ENCODE peak calls at places on chromosomes 16 and 17, in nine cellular contexts. One of them, this sample, is unnamed.
A peak's percentile ranks its signal among the peaks of the same experiment; 100 is the strongest.

GRCh38 chr17:40827746-40828453 is 5.5 kb upstream of the KRT10 start:
- DNase-seq in lung: no peak
- DNase-seq in cardiac muscle cell: peak; percentile 13
- DNase-seq in AG04450: no peak
- DNase-seq in dorsolateral prefrontal cortex: no peak
- DNase-seq in progenitor cell of endocrine pancreas: no peak
- DNase-seq in nephron progenitor cell: no peak
- DNase-seq in neural crest cell: no peak
- DNase-seq in CD8-positive, alpha-beta T cell: no peak
- DNase-seq in this sample: no peak

GRCh38 chr17:58328195-58329034 is at the start of gene TSPOAP1:
- DNase-seq in AG04450: no peak
- DNase-seq in progenitor cell of endocrine pancreas: no peak
- DNase-seq in neural crest cell: peak; percentile 58
- DNase-seq in lung: no peak
- DNase-seq in nephron progenitor cell: peak; percentile 77
- DNase-seq in CD8-positive, alpha-beta T cell: no peak
- DNase-seq in cardiac muscle cell: no peak
- DNase-seq in dorsolateral prefrontal cortex: peak; percentile 86
- DNase-seq in this sample: no peak

GRCh38 chr17:28843810-28844137 is 1.2 kb upstream of the FAM222B start:
- DNase-seq in nephron progenitor cell: no peak
- DNase-seq in lung: no peak
- DNase-seq in AG04450: no peak
- DNase-seq in CD8-positive, alpha-beta T cell: no peak
- DNase-seq in neural crest cell: no peak
- DNase-seq in progenitor cell of endocrine pancreas: no peak
- DNase-seq in cardiac muscle cell: no peak
- DNase-seq in dorsolateral prefrontal cortex: no peak
- DNase-seq in this sample: no peak

GRCh38 chr16:70747703-70748631 is 53.0 kb downstream of the VAC14 start:
- DNase-seq in dorsolateral prefrontal cortex: no peak
- DNase-seq in lung: peak; percentile 78
- DNase-seq in neural crest cell: no peak
- DNase-seq in progenitor cell of endocrine pancreas: no peak
- DNase-seq in CD8-positive, alpha-beta T cell: no peak
- DNase-seq in AG04450: no peak
- DNase-seq in cardiac muscle cell: no peak
- DNase-seq in nephron progenitor cell: no peak
- DNase-seq in this sample: no peak

GRCh38 chr16:10383626-10384025 is 2.2 kb upstream of the ATF7IP2 start:
- DNase-seq in nephron progenitor cell: no peak
- DNase-seq in dorsolateral prefrontal cortex: no peak
- DNase-seq in cardiac muscle cell: no peak
- DNase-seq in progenitor cell of endocrine pancreas: no peak
- DNase-seq in CD8-positive, alpha-beta T cell: no peak
- DNase-seq in AG04450: no peak
- DNase-seq in lung: no peak
- DNase-seq in neural crest cell: no peak
- DNase-seq in this sample: no peak

GRCh38 chr16:48963306-48963705 is 318.3 kb downstream of the CBLN1 start:
- DNase-seq in CD8-positive, alpha-beta T cell: no peak
- DNase-seq in lung: no peak
- DNase-seq in cardiac muscle cell: no peak
- DNase-seq in nephron progenitor cell: no peak
- DNase-seq in dorsolateral prefrontal cortex: no peak
- DNase-seq in neural crest cell: no peak
- DNase-seq in progenitor cell of endocrine pancreas: no peak
- DNase-seq in AG04450: no peak
- DNase-seq in this sample: no peak

GRCh38 chr17:6444573-6445335 is 499 bp downstream of the PIMREG start:
- DNase-seq in lung: no peak
- DNase-seq in nephron progenitor cell: no peak
- DNase-seq in AG04450: no peak
- DNase-seq in cardiac muscle cell: no peak
- DNase-seq in CD8-positive, alpha-beta T cell: no peak
- DNase-seq in progenitor cell of endocrine pancreas: no peak
- DNase-seq in dorsolateral prefrontal cortex: no peak
- DNase-seq in neural crest cell: no peak
- DNase-seq in this sample: no peak

GRCh38 chr17:82491533-82491932 is 28.0 kb upstream of the FOXK2 start:
- DNase-seq in lung: no peak
- DNase-seq in CD8-positive, alpha-beta T cell: no peak
- DNase-seq in cardiac muscle cell: no peak
- DNase-seq in AG04450: no peak
- DNase-seq in nephron progenitor cell: no peak
- DNase-seq in dorsolateral prefrontal cortex: no peak
- DNase-seq in progenitor cell of endocrine pancreas: no peak
- DNase-seq in neural crest cell: no peak
- DNase-seq in this sample: no peak

GRCh38 chr17:61670691-61671090 is 79.7 kb upstream of the NACA2 start:
- DNase-seq in cardiac muscle cell: no peak
- DNase-seq in nephron progenitor cell: no peak
- DNase-seq in dorsolateral prefrontal cortex: no peak
- DNase-seq in progenitor cell of endocrine pancreas: no peak
- DNase-seq in neural crest cell: no peak
- DNase-seq in AG04450: no peak
- DNase-seq in CD8-positive, alpha-beta T cell: no peak
- DNase-seq in lung: no peak
- DNase-seq in this sample: no peak

GRCh38 chr16:11498683-11499082 is 88.0 kb downstream of the LITAF start:
- DNase-seq in cardiac muscle cell: no peak
- DNase-seq in AG04450: no peak
- DNase-seq in neural crest cell: no peak
- DNase-seq in progenitor cell of endocrine pancreas: no peak
- DNase-seq in lung: no peak
- DNase-seq in dorsolateral prefrontal cortex: no peak
- DNase-seq in nephron progenitor cell: no peak
- DNase-seq in CD8-positive, alpha-beta T cell: no peak
- DNase-seq in this sample: no peak

GRCh38 chr16:68406458-68407041 is 41.8 kb downstream of the SMPD3 start:
- DNase-seq in progenitor cell of endocrine pancreas: no peak
- DNase-seq in AG04450: no peak
- DNase-seq in lung: no peak
- DNase-seq in dorsolateral prefrontal cortex: no peak
- DNase-seq in neural crest cell: no peak
- DNase-seq in CD8-positive, alpha-beta T cell: no peak
- DNase-seq in nephron progenitor cell: no peak
- DNase-seq in cardiac muscle cell: no peak
- DNase-seq in this sample: no peak

GRCh38 chr16:71426069-71426879 is 15.6 kb downstream of the TLE7 start:
- DNase-seq in CD8-positive, alpha-beta T cell: no peak
- DNase-seq in dorsolateral prefrontal cortex: no peak
- DNase-seq in nephron progenitor cell: peak; percentile 88
- DNase-seq in progenitor cell of endocrine pancreas: peak; percentile 80
- DNase-seq in lung: no peak
- DNase-seq in cardiac muscle cell: peak; percentile 56
- DNase-seq in AG04450: peak; percentile 26
- DNase-seq in neural crest cell: peak; percentile 65
- DNase-seq in this sample: peak; percentile 86

DNA sequence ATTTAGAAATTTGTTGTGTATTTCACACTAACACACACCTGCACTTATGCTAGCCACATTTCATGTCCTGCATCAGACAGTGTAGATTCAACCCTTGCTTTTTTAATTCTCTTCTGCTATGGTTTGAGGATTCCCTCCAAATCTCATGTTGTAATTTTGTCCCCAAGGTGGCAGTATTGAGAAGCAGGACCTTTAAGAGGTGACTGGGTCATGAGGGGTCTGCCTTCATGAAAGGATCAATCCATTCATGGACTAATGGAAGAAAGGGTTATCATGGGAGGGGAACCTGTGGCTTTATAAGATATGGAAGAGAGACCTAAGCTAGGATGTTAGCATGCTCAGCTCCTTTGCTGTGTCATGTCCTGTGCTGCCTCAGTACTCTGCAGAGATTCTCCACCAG is 1032.2 kb downstream of the CDH11 start:
- DNase-seq in lung: no peak
- DNase-seq in cardiac muscle cell: peak; percentile 60
- DNase-seq in AG04450: no peak
- DNase-seq in dorsolateral prefrontal cortex: no peak
- DNase-seq in progenitor cell of endocrine pancreas: no peak
- DNase-seq in neural crest cell: no peak
- DNase-seq in nephron progenitor cell: peak; percentile 9
- DNase-seq in CD8-positive, alpha-beta T cell: no peak
- DNase-seq in this sample: peak; percentile 47
- TF ChIP-seq CTCF in lung: peak; percentile 10
- TF ChIP-seq CTCF in cardiac muscle cell: peak; percentile 60
- TF ChIP-seq CTCF in AG04450: peak; percentile 53
- TF ChIP-seq CTCF in dorsolateral prefrontal cortex: peak; percentile 48
- TF ChIP-seq CTCF in progenitor cell of endocrine pancreas: peak; percentile 65
- TF ChIP-seq CTCF in neural crest cell: peak; percentile 61
- TF ChIP-seq CTCF in nephron progenitor cell: peak; percentile 50
- TF ChIP-seq CTCF in CD8-positive, alpha-beta T cell: no peak
- TF ChIP-seq CTCF in this sample: peak; percentile 62

GRCh38 chr17:5033352-5034015 is 1.7 kb downstream of the SLC52A1 start:
- DNase-seq in cardiac muscle cell: no peak
- DNase-seq in AG04450: no peak
- DNase-seq in CD8-positive, alpha-beta T cell: no peak
- DNase-seq in dorsolateral prefrontal cortex: no peak
- DNase-seq in progenitor cell of endocrine pancreas: no peak
- DNase-seq in nephron progenitor cell: peak; percentile 18
- DNase-seq in lung: no peak
- DNase-seq in neural crest cell: no peak
- DNase-seq in this sample: no peak
- TF ChIP-seq CTCF in cardiac muscle cell: no peak
- TF ChIP-seq CTCF in AG04450: no peak
- TF ChIP-seq CTCF in CD8-positive, alpha-beta T cell: no peak
- TF ChIP-seq CTCF in dorsolateral prefrontal cortex: no peak
- TF ChIP-seq CTCF in progenitor cell of endocrine pancreas: peak; percentile 28
- TF ChIP-seq CTCF in nephron progenitor cell: peak; percentile 22
- TF ChIP-seq CTCF in lung: no peak
- TF ChIP-seq CTCF in neural crest cell: no peak
- TF ChIP-seq CTCF in this sample: no peak

GRCh38 chr17:17749921-17750320 is 68.7 kb downstream of the RAI1 start:
- DNase-seq in cardiac muscle cell: peak; percentile 76
- DNase-seq in neural crest cell: peak; percentile 57
- DNase-seq in AG04450: no peak
- DNase-seq in lung: peak; percentile 62
- DNase-seq in CD8-positive, alpha-beta T cell: no peak
- DNase-seq in dorsolateral prefrontal cortex: peak; percentile 80
- DNase-seq in nephron progenitor cell: peak; percentile 74
- DNase-seq in progenitor cell of endocrine pancreas: peak; percentile 41
- DNase-seq in this sample: peak; percentile 62

GRCh38 chr17:17748604-17749003 is 67.3 kb downstream of the RAI1 start:
- DNase-seq in CD8-positive, alpha-beta T cell: no peak
- DNase-seq in cardiac muscle cell: no peak
- DNase-seq in neural crest cell: no peak
- DNase-seq in dorsolateral prefrontal cortex: no peak
- DNase-seq in progenitor cell of endocrine pancreas: no peak
- DNase-seq in nephron progenitor cell: no peak
- DNase-seq in lung: no peak
- DNase-seq in AG04450: no peak
- DNase-seq in this sample: no peak

GRCh38 chr17:17745476-17746455 is 64.5 kb downstream of the RAI1 start:
- DNase-seq in progenitor cell of endocrine pancreas: no peak
- DNase-seq in AG04450: no peak
- DNase-seq in CD8-positive, alpha-beta T cell: no peak
- DNase-seq in cardiac muscle cell: no peak
- DNase-seq in nephron progenitor cell: no peak
- DNase-seq in lung: no peak
- DNase-seq in dorsolateral prefrontal cortex: no peak
- DNase-seq in neural crest cell: no peak
- DNase-seq in this sample: no peak

GRCh38 chr17:17749025-17749772 is 67.9 kb downstream of the RAI1 start:
- DNase-seq in cardiac muscle cell: no peak
- DNase-seq in dorsolateral prefrontal cortex: peak; percentile 69
- DNase-seq in AG04450: no peak
- DNase-seq in neural crest cell: no peak
- DNase-seq in CD8-positive, alpha-beta T cell: no peak
- DNase-seq in progenitor cell of endocrine pancreas: no peak
- DNase-seq in lung: no peak
- DNase-seq in nephron progenitor cell: no peak
- DNase-seq in this sample: no peak

DNA sequence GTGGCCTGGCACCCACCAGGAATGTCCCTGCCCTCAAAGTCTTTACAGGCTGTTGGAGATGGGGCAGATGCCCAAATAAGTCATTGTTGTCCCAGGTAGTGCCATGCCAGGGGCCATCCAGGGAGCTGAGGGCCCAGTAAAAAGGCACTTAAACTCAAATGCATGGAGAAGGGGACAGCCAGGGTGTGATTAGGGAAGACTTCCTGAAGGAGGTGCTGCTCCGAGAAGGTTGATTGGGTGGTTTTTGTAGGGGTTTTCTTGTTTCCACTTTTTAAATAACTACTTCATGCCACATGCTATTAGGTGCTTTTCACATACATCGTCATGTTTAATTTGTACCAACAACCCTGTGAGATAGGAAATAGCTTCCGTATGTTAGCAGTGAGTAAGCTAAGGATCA is 66.9 kb downstream of the RAI1 start:
- DNase-seq in neural crest cell: no peak
- DNase-seq in dorsolateral prefrontal cortex: no peak
- DNase-seq in AG04450: no peak
- DNase-seq in lung: no peak
- DNase-seq in progenitor cell of endocrine pancreas: no peak
- DNase-seq in CD8-positive, alpha-beta T cell: no peak
- DNase-seq in cardiac muscle cell: no peak
- DNase-seq in nephron progenitor cell: no peak
- DNase-seq in this sample: no peak
- TF ChIP-seq CTCF in neural crest cell: peak; percentile 31
- TF ChIP-seq CTCF in dorsolateral prefrontal cortex: no peak
- TF ChIP-seq CTCF in AG04450: no peak
- TF ChIP-seq CTCF in lung: no peak
- TF ChIP-seq CTCF in progenitor cell of endocrine pancreas: peak; percentile 22
- TF ChIP-seq CTCF in CD8-positive, alpha-beta T cell: no peak
- TF ChIP-seq CTCF in cardiac muscle cell: peak; percentile 18
- TF ChIP-seq CTCF in nephron progenitor cell: no peak
- TF ChIP-seq CTCF in this sample: no peak

GRCh38 chr16:88904676-88905365 is 38.4 kb upstream of the PABPN1L start:
- DNase-seq in lung: no peak
- DNase-seq in CD8-positive, alpha-beta T cell: no peak
- DNase-seq in progenitor cell of endocrine pancreas: no peak
- DNase-seq in AG04450: no peak
- DNase-seq in cardiac muscle cell: no peak
- DNase-seq in neural crest cell: no peak
- DNase-seq in dorsolateral prefrontal cortex: no peak
- DNase-seq in nephron progenitor cell: no peak
- DNase-seq in this sample: no peak
- TF ChIP-seq CTCF in lung: no peak
- TF ChIP-seq CTCF in CD8-positive, alpha-beta T cell: no peak
- TF ChIP-seq CTCF in progenitor cell of endocrine pancreas: no peak
- TF ChIP-seq CTCF in AG04450: no peak
- TF ChIP-seq CTCF in cardiac muscle cell: no peak
- TF ChIP-seq CTCF in neural crest cell: no peak
- TF ChIP-seq CTCF in dorsolateral prefrontal cortex: no peak
- TF ChIP-seq CTCF in nephron progenitor cell: no peak
- TF ChIP-seq CTCF in this sample: no peak

GRCh38 chr16:87190288-87191240 is 126.6 kb downstream of the C16orf95 start:
- DNase-seq in neural crest cell: no peak
- DNase-seq in cardiac muscle cell: no peak
- DNase-seq in dorsolateral prefrontal cortex: no peak
- DNase-seq in progenitor cell of endocrine pancreas: no peak
- DNase-seq in lung: no peak
- DNase-seq in AG04450: no peak
- DNase-seq in nephron progenitor cell: no peak
- DNase-seq in CD8-positive, alpha-beta T cell: no peak
- DNase-seq in this sample: peak; percentile 28
- TF ChIP-seq CTCF in neural crest cell: peak; percentile 29
- TF ChIP-seq CTCF in cardiac muscle cell: peak; percentile 7
- TF ChIP-seq CTCF in dorsolateral prefrontal cortex: no peak
- TF ChIP-seq CTCF in progenitor cell of endocrine pancreas: peak; percentile 22
- TF ChIP-seq CTCF in lung: no peak
- TF ChIP-seq CTCF in AG04450: peak; percentile 32
- TF ChIP-seq CTCF in nephron progenitor cell: no peak
- TF ChIP-seq CTCF in CD8-positive, alpha-beta T cell: no peak
- TF ChIP-seq CTCF in this sample: peak; percentile 43